ENCODE peak calls at places on chromosomes 13 and 19, in ten cellular contexts. One of them, this sample, is unnamed.

GRCh38 chr13:28347456-28348371 is 147.2 kb downstream of the FLT1 start:
- DNase-seq in hepatic stellate cell: no peak
- DNase-seq in non-pigmented ciliary epithelial cell: no peak
- DNase-seq in ELF-1: no peak
- DNase-seq in HFFc6: peak
- DNase-seq in HEK293T: no peak
- DNase-seq in dorsolateral prefrontal cortex: no peak
- DNase-seq in fibroblast of lung: no peak
- DNase-seq in T-helper 1 cell: no peak
- DNase-seq in activated naive CD4-positive, alpha-beta T cell treated with anti-CD3 and anti-CD28 coated beads, Interleukin-2, amount 10 ng/mL, durations not matched to agents 7 days and 5 days: peak
- DNase-seq in this sample: no peak

GRCh38 chr19:47063874-47064273 is 15.4 kb upstream of the TMEM160 start:
- DNase-seq in hepatic stellate cell: no peak
- DNase-seq in non-pigmented ciliary epithelial cell: no peak
- DNase-seq in ELF-1: peak
- DNase-seq in HFFc6: no peak
- DNase-seq in HEK293T: no peak
- DNase-seq in dorsolateral prefrontal cortex: no peak
- DNase-seq in fibroblast of lung: no peak
- DNase-seq in T-helper 1 cell: no peak
- DNase-seq in activated naive CD4-positive, alpha-beta T cell treated with anti-CD3 and anti-CD28 coated beads, Interleukin-2, amount 10 ng/mL, durations not matched to agents 7 days and 5 days: no peak
- DNase-seq in this sample: no peak

GRCh38 chr19:44603201-44603945 is 10.0 kb upstream of the IGSF23 start:
- DNase-seq in hepatic stellate cell: peak
- DNase-seq in non-pigmented ciliary epithelial cell: peak
- DNase-seq in ELF-1: peak
- DNase-seq in HFFc6: peak
- DNase-seq in HEK293T: no peak
- DNase-seq in dorsolateral prefrontal cortex: no peak
- DNase-seq in fibroblast of lung: peak
- DNase-seq in T-helper 1 cell: no peak
- DNase-seq in activated naive CD4-positive, alpha-beta T cell treated with anti-CD3 and anti-CD28 coated beads, Interleukin-2, amount 10 ng/mL, durations not matched to agents 7 days and 5 days: no peak
- DNase-seq in this sample: no peak

GRCh38 chr19:30391554-30392551 is 19.7 kb downstream of the ZNF536 start:
- DNase-seq in hepatic stellate cell: no peak
- DNase-seq in non-pigmented ciliary epithelial cell: no peak
- DNase-seq in ELF-1: peak
- DNase-seq in HFFc6: no peak
- DNase-seq in HEK293T: peak
- DNase-seq in dorsolateral prefrontal cortex: no peak
- DNase-seq in fibroblast of lung: no peak
- DNase-seq in T-helper 1 cell: no peak
- DNase-seq in activated naive CD4-positive, alpha-beta T cell treated with anti-CD3 and anti-CD28 coated beads, Interleukin-2, amount 10 ng/mL, durations not matched to agents 7 days and 5 days: no peak
- DNase-seq in this sample: no peak

GRCh38 chr13:51542358-51542972 is 41.8 kb upstream of the WDFY2 start:
- DNase-seq in hepatic stellate cell: no peak
- DNase-seq in non-pigmented ciliary epithelial cell: no peak
- DNase-seq in ELF-1: no peak
- DNase-seq in HFFc6: no peak
- DNase-seq in HEK293T: peak
- DNase-seq in dorsolateral prefrontal cortex: no peak
- DNase-seq in fibroblast of lung: peak
- DNase-seq in T-helper 1 cell: no peak
- DNase-seq in activated naive CD4-positive, alpha-beta T cell treated with anti-CD3 and anti-CD28 coated beads, Interleukin-2, amount 10 ng/mL, durations not matched to agents 7 days and 5 days: no peak
- DNase-seq in this sample: peak

GRCh38 chr19:55585658-55586339 is 5.2 kb upstream of the ZNF579 start:
- DNase-seq in hepatic stellate cell: peak
- DNase-seq in non-pigmented ciliary epithelial cell: peak
- DNase-seq in ELF-1: peak
- DNase-seq in HFFc6: peak
- DNase-seq in HEK293T: no peak
- DNase-seq in dorsolateral prefrontal cortex: peak
- DNase-seq in fibroblast of lung: peak
- DNase-seq in T-helper 1 cell: peak
- DNase-seq in activated naive CD4-positive, alpha-beta T cell treated with anti-CD3 and anti-CD28 coated beads, Interleukin-2, amount 10 ng/mL, durations not matched to agents 7 days and 5 days: peak
- DNase-seq in this sample: no peak

GRCh38 chr13:111568290-111568689 is 247.8 kb downstream of the TEX29 start:
- DNase-seq in hepatic stellate cell: no peak
- DNase-seq in non-pigmented ciliary epithelial cell: no peak
- DNase-seq in ELF-1: no peak
- DNase-seq in HFFc6: no peak
- DNase-seq in HEK293T: no peak
- DNase-seq in dorsolateral prefrontal cortex: no peak
- DNase-seq in fibroblast of lung: no peak
- DNase-seq in T-helper 1 cell: no peak
- DNase-seq in activated naive CD4-positive, alpha-beta T cell treated with anti-CD3 and anti-CD28 coated beads, Interleukin-2, amount 10 ng/mL, durations not matched to agents 7 days and 5 days: no peak
- DNase-seq in this sample: no peak

GRCh38 chr19:1389033-1389940 is 5.6 kb downstream of the NDUFS7 start:
- DNase-seq in hepatic stellate cell: no peak
- DNase-seq in non-pigmented ciliary epithelial cell: no peak
- DNase-seq in ELF-1: no peak
- DNase-seq in HFFc6: no peak
- DNase-seq in HEK293T: no peak
- DNase-seq in dorsolateral prefrontal cortex: peak
- DNase-seq in fibroblast of lung: no peak
- DNase-seq in T-helper 1 cell: no peak
- DNase-seq in activated naive CD4-positive, alpha-beta T cell treated with anti-CD3 and anti-CD28 coated beads, Interleukin-2, amount 10 ng/mL, durations not matched to agents 7 days and 5 days: no peak
- DNase-seq in this sample: no peak

GRCh38 chr19:4015705-4016402 is 8.3 kb downstream of the PIAS4 start:
- DNase-seq in hepatic stellate cell: no peak
- DNase-seq in non-pigmented ciliary epithelial cell: no peak
- DNase-seq in ELF-1: peak
- DNase-seq in HFFc6: no peak
- DNase-seq in HEK293T: no peak
- DNase-seq in dorsolateral prefrontal cortex: no peak
- DNase-seq in fibroblast of lung: no peak
- DNase-seq in T-helper 1 cell: no peak
- DNase-seq in activated naive CD4-positive, alpha-beta T cell treated with anti-CD3 and anti-CD28 coated beads, Interleukin-2, amount 10 ng/mL, durations not matched to agents 7 days and 5 days: no peak
- DNase-seq in this sample: no peak

GRCh38 chr13:83295684-83296083 is 586.6 kb downstream of the SLITRK1 start:
- DNase-seq in hepatic stellate cell: no peak
- DNase-seq in non-pigmented ciliary epithelial cell: no peak
- DNase-seq in ELF-1: no peak
- DNase-seq in HFFc6: no peak
- DNase-seq in HEK293T: no peak
- DNase-seq in dorsolateral prefrontal cortex: no peak
- DNase-seq in fibroblast of lung: peak
- DNase-seq in T-helper 1 cell: no peak
- DNase-seq in activated naive CD4-positive, alpha-beta T cell treated with anti-CD3 and anti-CD28 coated beads, Interleukin-2, amount 10 ng/mL, durations not matched to agents 7 days and 5 days: no peak
- DNase-seq in this sample: no peak

GRCh38 chr19:8615813-8616596 is 5.5 kb upstream of the ADAMTS10 start:
- DNase-seq in hepatic stellate cell: peak
- DNase-seq in non-pigmented ciliary epithelial cell: no peak
- DNase-seq in ELF-1: peak
- DNase-seq in HFFc6: peak
- DNase-seq in HEK293T: peak
- DNase-seq in dorsolateral prefrontal cortex: no peak
- DNase-seq in fibroblast of lung: peak
- DNase-seq in T-helper 1 cell: peak
- DNase-seq in activated naive CD4-positive, alpha-beta T cell treated with anti-CD3 and anti-CD28 coated beads, Interleukin-2, amount 10 ng/mL, durations not matched to agents 7 days and 5 days: peak
- DNase-seq in this sample: peak

GRCh38 chr13:89402211-89402610 is 1731.0 kb downstream of the SLITRK5 start:
- DNase-seq in hepatic stellate cell: no peak
- DNase-seq in non-pigmented ciliary epithelial cell: no peak
- DNase-seq in ELF-1: no peak
- DNase-seq in HFFc6: no peak
- DNase-seq in HEK293T: no peak
- DNase-seq in dorsolateral prefrontal cortex: no peak
- DNase-seq in fibroblast of lung: no peak
- DNase-seq in T-helper 1 cell: no peak
- DNase-seq in activated naive CD4-positive, alpha-beta T cell treated with anti-CD3 and anti-CD28 coated beads, Interleukin-2, amount 10 ng/mL, durations not matched to agents 7 days and 5 days: no peak
- DNase-seq in this sample: no peak

GRCh38 chr13:50129923-50130685 is 114.9 kb downstream of the KCNRG start:
- DNase-seq in hepatic stellate cell: peak
- DNase-seq in non-pigmented ciliary epithelial cell: no peak
- DNase-seq in ELF-1: peak
- DNase-seq in HFFc6: no peak
- DNase-seq in HEK293T: peak
- DNase-seq in dorsolateral prefrontal cortex: no peak
- DNase-seq in fibroblast of lung: peak
- DNase-seq in T-helper 1 cell: no peak
- DNase-seq in activated naive CD4-positive, alpha-beta T cell treated with anti-CD3 and anti-CD28 coated beads, Interleukin-2, amount 10 ng/mL, durations not matched to agents 7 days and 5 days: peak
- DNase-seq in this sample: no peak

GRCh38 chr13:40640845-40641458 is 25.5 kb downstream of the FOXO1 start:
- DNase-seq in hepatic stellate cell: no peak
- DNase-seq in non-pigmented ciliary epithelial cell: no peak
- DNase-seq in ELF-1: no peak
- DNase-seq in HFFc6: no peak
- DNase-seq in HEK293T: no peak
- DNase-seq in dorsolateral prefrontal cortex: no peak
- DNase-seq in fibroblast of lung: no peak
- DNase-seq in T-helper 1 cell: no peak
- DNase-seq in activated naive CD4-positive, alpha-beta T cell treated with anti-CD3 and anti-CD28 coated beads, Interleukin-2, amount 10 ng/mL, durations not matched to agents 7 days and 5 days: peak
- DNase-seq in this sample: no peak

GRCh38 chr13:98405690-98406344 is 171.1 kb downstream of the STK24 start:
- DNase-seq in hepatic stellate cell: no peak
- DNase-seq in non-pigmented ciliary epithelial cell: no peak
- DNase-seq in ELF-1: no peak
- DNase-seq in HFFc6: no peak
- DNase-seq in HEK293T: no peak
- DNase-seq in dorsolateral prefrontal cortex: no peak
- DNase-seq in fibroblast of lung: no peak
- DNase-seq in T-helper 1 cell: no peak
- DNase-seq in activated naive CD4-positive, alpha-beta T cell treated with anti-CD3 and anti-CD28 coated beads, Interleukin-2, amount 10 ng/mL, durations not matched to agents 7 days and 5 days: no peak
- DNase-seq in this sample: no peak

GRCh38 chr13:79457948-79458347 is 23.0 kb upstream of the NDFIP2 start:
- DNase-seq in hepatic stellate cell: peak
- DNase-seq in non-pigmented ciliary epithelial cell: peak
- DNase-seq in ELF-1: no peak
- DNase-seq in HFFc6: peak
- DNase-seq in HEK293T: peak
- DNase-seq in dorsolateral prefrontal cortex: no peak
- DNase-seq in fibroblast of lung: peak
- DNase-seq in T-helper 1 cell: no peak
- DNase-seq in activated naive CD4-positive, alpha-beta T cell treated with anti-CD3 and anti-CD28 coated beads, Interleukin-2, amount 10 ng/mL, durations not matched to agents 7 days and 5 days: no peak
- DNase-seq in this sample: peak

GRCh38 chr19:1847684-1848398 is 442 bp downstream of the REXO1 start:
- DNase-seq in hepatic stellate cell: peak
- DNase-seq in non-pigmented ciliary epithelial cell: no peak
- DNase-seq in ELF-1: peak
- DNase-seq in HFFc6: peak
- DNase-seq in HEK293T: peak
- DNase-seq in dorsolateral prefrontal cortex: no peak
- DNase-seq in fibroblast of lung: peak
- DNase-seq in T-helper 1 cell: no peak
- DNase-seq in activated naive CD4-positive, alpha-beta T cell treated with anti-CD3 and anti-CD28 coated beads, Interleukin-2, amount 10 ng/mL, durations not matched to agents 7 days and 5 days: peak
- DNase-seq in this sample: peak

GRCh38 chr13:110412132-110412912 is 105.2 kb downstream of the COL4A2 start:
- DNase-seq in hepatic stellate cell: peak
- DNase-seq in non-pigmented ciliary epithelial cell: peak
- DNase-seq in ELF-1: peak
- DNase-seq in HFFc6: peak
- DNase-seq in HEK293T: peak
- DNase-seq in dorsolateral prefrontal cortex: peak
- DNase-seq in fibroblast of lung: peak
- DNase-seq in T-helper 1 cell: peak
- DNase-seq in activated naive CD4-positive, alpha-beta T cell treated with anti-CD3 and anti-CD28 coated beads, Interleukin-2, amount 10 ng/mL, durations not matched to agents 7 days and 5 days: peak
- DNase-seq in this sample: peak

GRCh38 chr19:35879770-35880317 is 11.5 kb downstream of the APLP1 start:
- DNase-seq in hepatic stellate cell: peak
- DNase-seq in non-pigmented ciliary epithelial cell: peak
- DNase-seq in ELF-1: peak
- DNase-seq in HFFc6: peak
- DNase-seq in HEK293T: peak
- DNase-seq in dorsolateral prefrontal cortex: peak
- DNase-seq in fibroblast of lung: peak
- DNase-seq in T-helper 1 cell: peak
- DNase-seq in activated naive CD4-positive, alpha-beta T cell treated with anti-CD3 and anti-CD28 coated beads, Interleukin-2, amount 10 ng/mL, durations not matched to agents 7 days and 5 days: peak
- DNase-seq in this sample: peak